ENCODE peak calls at places on chromosome 12, in ten cellular contexts. M, Q, O, K, P, B, X, S, Z and E are unnamed samples.

GRCh38 chr12:74021937-74022336 is 515.7 kb upstream of the ATXN7L3B start:
- DNase-seq in M (peak; percentile 69), Q (no peak), O (no peak), K (peak; percentile 71), P (no peak), B (no peak), X (peak; percentile 78), S (peak; percentile 31), Z (peak; percentile 61), E (peak; percentile 48)

GRCh38 chr12:14239350-14239934 is 126.0 kb upstream of the ATF7IP start:
- DNase-seq in M (peak; percentile 24), Q (no peak), O (no peak), K (no peak), P (no peak), B (no peak), X (peak; percentile 64), S (no peak), Z (peak; percentile 39), E (no peak)

GRCh38 chr12:109247831-109248654 is 61.0 kb downstream of the FOXN4 start:
- DNase-seq in M (no peak), Q (no peak), O (no peak), K (no peak), P (no peak), B (no peak), X (no peak), S (no peak), Z (no peak), E (peak; percentile 79)

GRCh38 chr12:6700646-6701051 is at the start of gene PIANP:
- DNase-seq in M (no peak), Q (peak; percentile 31), O (peak; percentile 21), K (no peak), P (no peak), B (no peak), X (no peak), S (no peak), Z (peak; percentile 44), E (peak; percentile 36)

GRCh38 chr12:94262228-94263010 is 114.0 kb downstream of the PLXNC1 start:
- DNase-seq in M (peak; percentile 92), Q (peak; percentile 53), O (peak; percentile 96), K (no peak), P (peak; percentile 5), B (peak; percentile 55), X (peak; percentile 87), S (peak; percentile 71), Z (no peak), E (peak; percentile 68)

GRCh38 chr12:82019533-82019932 is 260.4 kb upstream of the PPFIA2 start:
- DNase-seq in M (no peak), Q (no peak), O (no peak), K (no peak), P (no peak), B (no peak), X (no peak), S (no peak), Z (no peak), E (no peak)

GRCh38 chr12:49138587-49138986 is 7.4 kb upstream of the TUBA1B start:
- DNase-seq in M (no peak), Q (no peak), O (no peak), K (no peak), P (no peak), B (no peak), X (no peak), S (no peak), Z (no peak), E (no peak)

GRCh38 chr12:81005635-81006034 is 67.9 kb upstream of the LIN7A start:
- DNase-seq in M (no peak), Q (no peak), O (no peak), K (no peak), P (no peak), B (no peak), X (no peak), S (no peak), Z (no peak), E (no peak)

GRCh38 chr12:61301817-61302216 is 958.4 kb upstream of the USP15 start:
- DNase-seq in M (no peak), Q (no peak), O (no peak), K (no peak), P (no peak), B (no peak), X (no peak), S (no peak), Z (no peak), E (no peak)

GRCh38 chr12:131347732-131348131 is 363.2 kb upstream of the SFSWAP start:
- DNase-seq in M (no peak), Q (no peak), O (no peak), K (no peak), P (no peak), B (no peak), X (no peak), S (no peak), Z (no peak), E (no peak)

GRCh38 chr12:106247731-106248176 is at the start of gene CKAP4:
- DNase-seq in M (peak; percentile 85), Q (peak; percentile 51), O (peak; percentile 82), K (peak; percentile 63), P (peak; percentile 75), B (no peak), X (peak; percentile 31), S (no peak), Z (peak; percentile 60), E (peak; percentile 83)

GRCh38 chr12:104370989-104371870 is 67.7 kb downstream of the EID3 start:
- DNase-seq in M (peak; percentile 49), Q (no peak), O (peak; percentile 57), K (peak; percentile 57), P (no peak), B (no peak), X (no peak), S (no peak), Z (no peak), E (no peak)